ENCODE peak calls at places on chromosomes 6 and 20, in ten cellular contexts. G is activated T-cell treated with anti-CD3 and anti-CD28 coated beads, Interleukin-2, amount 50 U/mL, for 72 hours; C is lower lobe of right lung; K is GM12891; M is midbrain; Z is PC-3; J is stimulated activated CD8-positive, alpha-beta memory T cell treated with anti-CD3 and anti-CD28 coated beads, Interleukin-2, amount 100 ng/mL, for 48 hours; A is mammary epithelial cell; R is head of caudate nucleus; L is BJ. B is an unnamed sample.

GRCh38 chr6:36608788-36609563 is 14.8 kb downstream of the SRSF3 start:
- DNase-seq in R (no peak), M (no peak), J (no peak), L (no peak), C (no peak), K (no peak), A (no peak), G (no peak), Z (no peak), B (no peak)

GRCh38 chr20:13877789-13878188 is 93.0 kb downstream of the NDUFAF5 start:
- DNase-seq in C (no peak), A (no peak), K (no peak), Z (no peak), G (no peak), L (no peak), R (no peak), J (no peak), M (peak), B (no peak)

GRCh38 chr6:157861184-157861583 is 38.1 kb downstream of the SNX9 start:
- DNase-seq in J (no peak), A (no peak), Z (no peak), K (no peak), L (no peak), R (no peak), C (no peak), G (no peak), M (no peak), B (no peak)

GRCh38 chr6:36997811-36998722 is 7.4 kb upstream of the FGD2 start:
- DNase-seq in L (no peak), Z (no peak), C (peak), M (peak), J (no peak), K (no peak), G (no peak), A (no peak), R (peak), B (no peak)

GRCh38 chr6:42279144-42279781 is 61.6 kb upstream of the MRPS10 start:
- DNase-seq in K (no peak), J (no peak), L (no peak), G (peak), Z (peak), A (peak), C (no peak), R (no peak), M (no peak), B (peak)

GRCh38 chr6:37557645-37558114 is 58.0 kb upstream of the CCDC167 start:
- DNase-seq in K (no peak), L (no peak), G (no peak), M (no peak), A (peak), R (no peak), J (no peak), C (no peak), Z (no peak), B (no peak)

GRCh38 chr6:116433313-116433712 is 27.9 kb upstream of the CALHM6 start:
- DNase-seq in L (no peak), C (no peak), R (no peak), G (no peak), M (no peak), A (no peak), K (no peak), J (no peak), Z (no peak), B (no peak)

GRCh38 chr6:143765422-143766184 is 77.5 kb upstream of the LTV1 start:
- DNase-seq in G (no peak), L (no peak), R (no peak), M (no peak), J (no peak), Z (no peak), K (no peak), A (no peak), C (no peak), B (no peak)

GRCh38 chr6:121865811-121866210 is 430.4 kb downstream of the GJA1 start:
- DNase-seq in M (no peak), J (no peak), G (no peak), Z (no peak), L (no peak), C (no peak), K (no peak), R (no peak), A (no peak), B (no peak)

GRCh38 chr6:157219201-157220200 is 103.8 kb downstream of the TMEM242 start:
- DNase-seq in M (no peak), C (no peak), G (no peak), J (no peak), K (no peak), R (no peak), L (no peak), A (no peak), Z (peak), B (no peak)

GRCh38 chr20:60629206-60629605 is 622.9 kb upstream of the CDH4 start:
- DNase-seq in A (no peak), G (no peak), R (no peak), M (no peak), Z (no peak), K (no peak), C (no peak), L (no peak), J (no peak), B (no peak)

B was measured in left lung.